ENCODE peak calls at places on chromosomes 11 and 22, in seven cellular contexts. V, B, E, M, A, W and O are unnamed samples.

GRCh38 chr11:116657842-116658825 is 114.7 kb downstream of the BUD13 start:
- DNase-seq in V (no peak), B (no peak), E (no peak), M (no peak), A (no peak), W (no peak), O (peak; percentile 50)

GRCh38 chr22:48929276-48929790 is 898.3 kb downstream of the BRD1 start:
- DNase-seq in V (no peak), B (no peak), E (no peak), M (no peak), A (no peak), W (no peak), O (no peak)

GRCh38 chr11:76371170-76371569 is 9.8 kb downstream of the THAP12 start:
- DNase-seq in V (peak; percentile 28), B (no peak), E (peak; percentile 63), M (no peak), A (no peak), W (no peak), O (peak; percentile 44)

GRCh38 chr11:118696673-118697226 is 17.3 kb upstream of the TREH start:
- DNase-seq in V (no peak), B (no peak), E (no peak), M (no peak), A (no peak), W (peak; percentile 34), O (no peak)

GRCh38 chr11:24234822-24235508 is 261.9 kb upstream of the LUZP2 start:
- DNase-seq in V (no peak), B (peak; percentile 51), E (peak; percentile 65), M (no peak), A (no peak), W (peak; percentile 21), O (no peak)

GRCh38 chr11:69131644-69132300 is 24.0 kb upstream of the SMIM38 start:
- DNase-seq in V (peak; percentile 66), B (peak; percentile 92), E (peak; percentile 91), M (no peak), A (peak; percentile 55), W (peak; percentile 96), O (peak; percentile 88)

GRCh38 chr11:44320289-44320973 is 10.5 kb upstream of the ALX4 start:
- DNase-seq in V (no peak), B (no peak), E (no peak), M (no peak), A (no peak), W (no peak), O (no peak)

GRCh38 chr11:43920598-43921419 is 21.6 kb upstream of the C11orf96 start:
- DNase-seq in V (peak; percentile 86), B (no peak), E (peak; percentile 89), M (no peak), A (no peak), W (no peak), O (peak; percentile 94)

GRCh38 chr11:64762916-64763803 is 3.4 kb upstream of the PYGM start:
- DNase-seq in V (no peak), B (peak; percentile 65), E (no peak), M (no peak), A (peak; percentile 76), W (peak; percentile 65), O (peak; percentile 84)

GRCh38 chr11:21301981-21302380 is 632.6 kb downstream of the NELL1 start:
- DNase-seq in V (no peak), B (no peak), E (no peak), M (no peak), A (no peak), W (no peak), O (no peak)

GRCh38 chr11:70067591-70068341 is 10.4 kb upstream of the ANO1 start:
- DNase-seq in V (peak; percentile 48), B (peak; percentile 89), E (peak; percentile 45), M (no peak), A (peak; percentile 75), W (peak; percentile 66), O (no peak)

GRCh38 chr11:441418-442274 is at the start of gene ANO9:
- DNase-seq in V (no peak), B (peak; percentile 82), E (peak; percentile 84), M (no peak), A (peak; percentile 89), W (peak; percentile 77), O (no peak)

GRCh38 chr22:42857845-42858481 is 890 bp upstream of the ARFGAP3 start:
- DNase-seq in V (no peak), B (peak; percentile 40), E (no peak), M (no peak), A (peak; percentile 80), W (no peak), O (no peak)

GRCh38 chr11:69010964-69011623 is 2.0 kb downstream of the MRGPRF start:
- DNase-seq in V (peak; percentile 47), B (peak; percentile 55), E (peak; percentile 91), M (no peak), A (peak; percentile 74), W (peak; percentile 90), O (peak; percentile 82)

GRCh38 chr11:113895367-113896155 is 9.0 kb upstream of the HTR3B start:
- DNase-seq in V (no peak), B (peak; percentile 77), E (no peak), M (no peak), A (no peak), W (peak; percentile 58), O (peak; percentile 35)

GRCh38 chr22:49827853-49828598 is at the start of gene BRD1:
- DNase-seq in V (no peak), B (peak; percentile 54), E (peak; percentile 89), M (no peak), A (peak; percentile 94), W (peak; percentile 74), O (peak; percentile 83)

GRCh38 chr11:74466916-74467885 is at the start of gene KCNE3:
- DNase-seq in V (no peak), B (peak; percentile 67), E (peak; percentile 56), M (no peak), A (peak; percentile 83), W (peak; percentile 77), O (peak; percentile 89)

GRCh38 chr11:115362997-115363396 is 141.2 kb downstream of the CADM1 start:
- DNase-seq in V (no peak), B (peak; percentile 79), E (no peak), M (no peak), A (no peak), W (no peak), O (no peak)

GRCh38 chr11:48093795-48094642 is 113.7 kb downstream of the PTPRJ start:
- DNase-seq in V (no peak), B (no peak), E (peak; percentile 67), M (no peak), A (no peak), W (no peak), O (peak; percentile 93)

DNA sequence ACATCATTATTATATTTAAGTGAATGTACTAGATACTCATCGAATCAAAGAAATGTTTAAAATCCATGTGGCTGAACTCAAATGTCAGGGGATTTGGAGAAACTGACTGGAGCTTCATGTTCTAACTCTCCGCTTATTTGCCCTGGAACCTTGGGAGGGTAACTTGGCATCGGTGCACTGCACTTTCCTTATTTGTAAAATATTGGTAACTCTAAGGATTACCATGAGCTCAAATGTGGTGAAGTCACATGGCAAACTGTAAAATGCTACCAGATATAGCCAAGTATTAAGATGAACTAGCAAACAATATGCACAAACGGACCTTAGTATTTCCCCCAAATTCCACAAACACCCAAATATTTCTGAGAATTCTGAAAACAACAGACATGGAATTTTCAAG is 75.6 kb downstream of the ETS1 start:
- DNase-seq in V (no peak), B (no peak), E (no peak), M (no peak), A (no peak), W (no peak), O (no peak)
- H3K4me1 ChIP-seq in V (peaks cover 30% of the 10 kb centered on the region), B (peaks cover 46% of the 10 kb centered on the region), E (peaks cover 36% of the 10 kb centered on the region), M (peaks cover 97% of the 10 kb centered on the region), A (peaks cover 100% of the 10 kb centered on the region), W (peaks cover 34% of the 10 kb centered on the region), O (no peaks in the 10 kb centered on the region)

GRCh38 chr11:65958774-65959420 is 2.6 kb upstream of the SART1 start:
- DNase-seq in V (no peak), B (peak; percentile 35), E (no peak), M (no peak), A (peak; percentile 74), W (peak; percentile 40), O (no peak)

GRCh38 chr11:65953471-65953870 is 8.1 kb upstream of the SART1 start:
- DNase-seq in V (no peak), B (no peak), E (no peak), M (no peak), A (no peak), W (no peak), O (no peak)

GRCh38 chr11:65958306-65958705 is 3.2 kb upstream of the SART1 start:
- DNase-seq in V (no peak), B (no peak), E (no peak), M (no peak), A (no peak), W (no peak), O (no peak)

GRCh38 chr11:65952052-65952521 is 6.8 kb downstream of the TSGA10IP start:
- DNase-seq in V (no peak), B (peak; percentile 78), E (no peak), M (no peak), A (no peak), W (no peak), O (no peak)

GRCh38 chr11:65954771-65955170 is 6.8 kb upstream of the SART1 start:
- DNase-seq in V (no peak), B (no peak), E (no peak), M (no peak), A (no peak), W (no peak), O (no peak)
- H3K4me1 ChIP-seq in V (no peaks in the 10 kb centered on the region), B (peaks cover 32% of the 10 kb centered on the region), E (peaks cover 4% of the 10 kb centered on the region), M (peaks cover 10% of the 10 kb centered on the region), A (peaks cover 6% of the 10 kb centered on the region), W (no peaks in the 10 kb centered on the region), O (no peaks in the 10 kb centered on the region)

GRCh38 chr11:62540804-62541671 is 5.6 kb downstream of the AHNAK start:
- DNase-seq in V (no peak), B (no peak), E (no peak), M (no peak), A (peak; percentile 84), W (no peak), O (no peak)
- H3K4me1 ChIP-seq in V (peaks cover 75% of the 10 kb centered on the region), B (peaks cover 72% of the 10 kb centered on the region), E (peaks cover 65% of the 10 kb centered on the region), M (peaks cover 90% of the 10 kb centered on the region), A (peaks cover 85% of the 10 kb centered on the region), W (peaks cover 32% of the 10 kb centered on the region), O (peaks cover 58% of the 10 kb centered on the region)

DNA sequence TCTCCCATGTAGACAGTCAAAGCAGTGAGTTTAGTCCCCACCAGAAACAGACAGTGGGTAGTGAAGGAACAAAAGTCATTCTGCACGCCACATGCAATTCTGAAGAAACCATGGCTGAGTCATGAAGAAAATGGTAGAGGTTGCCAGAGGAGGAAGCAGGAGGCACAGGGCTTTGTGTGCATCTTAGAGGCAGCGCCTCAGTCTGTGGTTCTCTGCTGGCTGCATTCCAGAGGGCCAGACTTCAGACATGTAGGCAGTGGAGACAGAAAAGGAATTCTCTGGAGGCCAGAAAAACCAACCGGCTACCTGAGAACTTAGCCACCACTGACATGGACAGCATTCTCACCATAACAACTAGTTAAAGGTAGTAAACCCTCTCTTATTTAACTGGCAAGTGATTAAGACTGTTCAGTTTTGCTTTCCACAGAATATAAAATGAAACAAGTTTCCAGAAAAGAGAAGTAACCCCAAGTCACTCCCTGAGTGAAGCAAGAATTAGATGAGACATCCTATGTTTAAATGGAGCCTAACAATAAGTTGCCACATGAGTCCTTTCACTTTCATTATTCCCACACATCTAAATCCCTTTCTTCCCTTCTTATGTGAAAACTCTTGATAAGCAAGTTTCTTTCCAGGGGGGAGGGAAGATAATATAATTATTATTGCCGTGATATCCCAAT is 556.1 kb downstream of the SOX6 start:
- DNase-seq in V (no peak), B (peak; percentile 12), E (peak; percentile 19), M (no peak), A (no peak), W (no peak), O (peak; percentile 35)
- H3K4me1 ChIP-seq in V (no peaks in the 10 kb centered on the region), B (no peaks in the 10 kb centered on the region), E (no peaks in the 10 kb centered on the region), M (peaks cover 27% of the 10 kb centered on the region), A (no peaks in the 10 kb centered on the region), W (no peaks in the 10 kb centered on the region), O (no peaks in the 10 kb centered on the region)

GRCh38 chr22:40853961-40854360 is 2.5 kb downstream of the ST13 start:
- DNase-seq in V (no peak), B (no peak), E (no peak), M (no peak), A (no peak), W (no peak), O (no peak)
- H3K4me1 ChIP-seq in V (peaks cover 15% of the 10 kb centered on the region), B (peaks cover 40% of the 10 kb centered on the region), E (peaks cover 33% of the 10 kb centered on the region), M (peaks cover 65% of the 10 kb centered on the region), A (peaks cover 59% of the 10 kb centered on the region), W (peaks cover 29% of the 10 kb centered on the region), O (peaks cover 20% of the 10 kb centered on the region)